ENCODE peak calls at places on chromosomes 13 and 19, in ten cellular contexts. Z, T, A, E, O, B, U, R, S and I are unnamed samples.
A peak's percentile ranks its signal among the peaks of the same experiment; 100 is the strongest.

GRCh38 chr13:83975668-83976165 is 93.4 kb upstream of the SLITRK1 start:
- DNase-seq in Z (no peak), T (no peak), A (no peak), E (no peak), O (no peak), B (no peak), U (no peak), R (no peak), S (no peak), I (no peak)

GRCh38 chr19:32200312-32201038 is 144.9 kb upstream of the ZNF507 start:
- DNase-seq in Z (no peak), T (no peak), A (no peak), E (no peak), O (no peak), B (no peak), U (no peak), R (peak; percentile 45), S (no peak), I (no peak)

GRCh38 chr13:35475131-35475959 is 1.1 kb downstream of the MAB21L1 start:
- DNase-seq in Z (peak; percentile 47), T (no peak), A (no peak), E (no peak), O (peak; percentile 8), B (peak; percentile 48), U (peak; percentile 16), R (peak; percentile 31), S (no peak), I (peak; percentile 76)

GRCh38 chr19:30073152-30074000 is 131.3 kb downstream of the URI1 start:
- DNase-seq in Z (no peak), T (no peak), A (no peak), E (no peak), O (peak; percentile 2), B (peak; percentile 24), U (no peak), R (no peak), S (no peak), I (no peak)

GRCh38 chr13:113862766-113863510 is 938 bp downstream of the GAS6 start:
- DNase-seq in Z (peak; percentile 42), T (no peak), A (no peak), E (no peak), O (peak; percentile 76), B (peak; percentile 61), U (no peak), R (peak; percentile 80), S (peak; percentile 51), I (peak; percentile 59)

GRCh38 chr19:23996549-23996948 is 81.9 kb downstream of the ZNF726 start:
- DNase-seq in Z (no peak), T (no peak), A (no peak), E (no peak), O (no peak), B (no peak), U (no peak), R (no peak), S (peak; percentile 23), I (peak; percentile 12)

GRCh38 chr13:44790289-44790688 is 199.0 kb downstream of the NUFIP1 start:
- DNase-seq in Z (no peak), T (no peak), A (no peak), E (no peak), O (no peak), B (no peak), U (no peak), R (no peak), S (no peak), I (no peak)

GRCh38 chr19:11005521-11005920 is 44.7 kb downstream of the SMARCA4 start:
- DNase-seq in Z (no peak), T (no peak), A (no peak), E (no peak), O (no peak), B (no peak), U (no peak), R (no peak), S (no peak), I (no peak)

GRCh38 chr13:113406321-113407102 is 42.6 kb upstream of the GRTP1 start:
- DNase-seq in Z (peak; percentile 35), T (no peak), A (no peak), E (no peak), O (no peak), B (peak; percentile 26), U (no peak), R (no peak), S (no peak), I (no peak)

GRCh38 chr13:47087841-47088240 is 191.0 kb upstream of the HTR2A start:
- DNase-seq in Z (peak; percentile 85), T (peak; percentile 30), A (peak; percentile 68), E (no peak), O (no peak), B (no peak), U (peak; percentile 81), R (no peak), S (no peak), I (peak; percentile 72)

GRCh38 chr13:40789275-40790231 is at the start of gene SLC25A15:
- DNase-seq in Z (peak; percentile 80), T (no peak), A (no peak), E (no peak), O (peak; percentile 88), B (peak; percentile 90), U (peak; percentile 72), R (peak; percentile 77), S (peak; percentile 96), I (peak; percentile 95)
- TF ChIP-seq CTCF in Z (no peak), T (no peak), A (peak; percentile 36), E (no peak), O (peak; percentile 42), B (no peak), U (peak; percentile 43), R (peak; percentile 38), S (peak; percentile 30), I (no peak)

GRCh38 chr13:48249018-48249417 is 16.0 kb downstream of the ITM2B start:
- DNase-seq in Z (no peak), T (no peak), A (no peak), E (no peak), O (no peak), B (no peak), U (no peak), R (no peak), S (no peak), I (no peak)
- H3K4me3 ChIP-seq in Z (no peak overlapping the region), T (no peak overlapping the region), A (no peak overlapping the region), E (no peak overlapping the region), O (no peak overlapping the region), B (no peak overlapping the region), U (no peak overlapping the region), R (no peak overlapping the region), S (no peak overlapping the region), I (no peak overlapping the region)

DNA sequence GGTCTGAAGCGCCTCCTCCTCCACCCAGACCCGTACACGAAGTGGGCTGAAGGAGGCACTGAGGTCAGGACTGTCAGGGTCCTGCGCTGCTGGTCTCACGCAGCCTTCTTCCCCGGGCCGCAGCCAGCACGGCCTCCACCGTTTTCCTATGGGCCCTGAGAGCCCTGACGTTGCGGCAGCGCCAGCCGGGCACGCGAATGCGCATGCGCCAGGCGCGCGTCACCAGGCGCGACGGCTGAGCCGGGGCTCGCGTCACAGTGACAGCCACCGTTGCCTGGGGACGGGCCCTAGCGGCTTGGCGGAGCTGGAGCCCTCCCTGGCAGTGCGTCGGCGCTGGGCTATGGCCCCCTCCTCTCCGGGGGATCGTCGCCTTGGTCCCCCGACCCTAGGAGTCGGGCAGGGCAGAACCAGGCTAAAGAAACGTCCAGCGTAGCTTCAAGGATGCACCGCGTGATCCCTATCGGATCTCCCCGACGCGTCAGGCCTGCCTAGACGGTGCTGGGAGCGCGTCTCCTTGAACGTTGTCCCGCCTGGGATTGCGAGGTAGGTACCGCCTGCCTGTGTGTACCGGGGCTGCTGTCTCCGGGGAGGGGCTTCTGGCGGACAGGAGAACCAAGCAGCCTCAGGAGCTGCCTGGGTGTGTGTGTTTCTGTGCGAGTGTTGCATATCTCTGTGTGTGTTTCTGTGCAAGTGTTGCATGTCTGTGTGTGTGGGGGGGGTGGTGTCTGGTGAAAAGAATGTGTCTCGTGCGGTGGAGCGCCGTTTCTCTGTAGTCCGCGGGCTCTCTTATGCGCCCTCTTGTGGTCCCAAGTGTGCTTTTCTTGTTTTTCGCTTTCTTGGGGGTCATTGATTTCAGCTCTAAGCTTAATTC is 43.2 kb downstream of the ZNF571 start:
- DNase-seq in Z (peak; percentile 71), T (peak; percentile 3), A (no peak), E (no peak), O (peak; percentile 42), B (peak; percentile 55), U (peak; percentile 44), R (peak; percentile 47), S (no peak), I (peak; percentile 74)
- TF ChIP-seq CTCF in Z (peak; percentile 40), T (peak; percentile 60), A (peak; percentile 38), E (peak; percentile 42), O (peak; percentile 23), B (peak; percentile 21), U (peak; percentile 37), R (peak; percentile 28), S (no peak), I (peak; percentile 39)

GRCh38 chr19:19171110-19171672 is 1.1 kb upstream of the MEF2B start:
- DNase-seq in Z (no peak), T (no peak), A (no peak), E (no peak), O (no peak), B (no peak), U (no peak), R (no peak), S (no peak), I (no peak)

GRCh38 chr19:19169236-19170052 is 619 bp downstream of the MEF2B start:
- DNase-seq in Z (no peak), T (no peak), A (no peak), E (no peak), O (no peak), B (no peak), U (no peak), R (no peak), S (no peak), I (no peak)

GRCh38 chr19:19167612-19168011 is 2.5 kb downstream of the MEF2B start:
- DNase-seq in Z (no peak), T (no peak), A (no peak), E (no peak), O (no peak), B (no peak), U (no peak), R (no peak), S (no peak), I (no peak)

GRCh38 chr19:19171821-19172532 is 1.9 kb upstream of the MEF2B start:
- DNase-seq in Z (peak; percentile 31), T (no peak), A (no peak), E (no peak), O (no peak), B (no peak), U (peak; percentile 78), R (no peak), S (peak; percentile 29), I (peak; percentile 88)

DNA sequence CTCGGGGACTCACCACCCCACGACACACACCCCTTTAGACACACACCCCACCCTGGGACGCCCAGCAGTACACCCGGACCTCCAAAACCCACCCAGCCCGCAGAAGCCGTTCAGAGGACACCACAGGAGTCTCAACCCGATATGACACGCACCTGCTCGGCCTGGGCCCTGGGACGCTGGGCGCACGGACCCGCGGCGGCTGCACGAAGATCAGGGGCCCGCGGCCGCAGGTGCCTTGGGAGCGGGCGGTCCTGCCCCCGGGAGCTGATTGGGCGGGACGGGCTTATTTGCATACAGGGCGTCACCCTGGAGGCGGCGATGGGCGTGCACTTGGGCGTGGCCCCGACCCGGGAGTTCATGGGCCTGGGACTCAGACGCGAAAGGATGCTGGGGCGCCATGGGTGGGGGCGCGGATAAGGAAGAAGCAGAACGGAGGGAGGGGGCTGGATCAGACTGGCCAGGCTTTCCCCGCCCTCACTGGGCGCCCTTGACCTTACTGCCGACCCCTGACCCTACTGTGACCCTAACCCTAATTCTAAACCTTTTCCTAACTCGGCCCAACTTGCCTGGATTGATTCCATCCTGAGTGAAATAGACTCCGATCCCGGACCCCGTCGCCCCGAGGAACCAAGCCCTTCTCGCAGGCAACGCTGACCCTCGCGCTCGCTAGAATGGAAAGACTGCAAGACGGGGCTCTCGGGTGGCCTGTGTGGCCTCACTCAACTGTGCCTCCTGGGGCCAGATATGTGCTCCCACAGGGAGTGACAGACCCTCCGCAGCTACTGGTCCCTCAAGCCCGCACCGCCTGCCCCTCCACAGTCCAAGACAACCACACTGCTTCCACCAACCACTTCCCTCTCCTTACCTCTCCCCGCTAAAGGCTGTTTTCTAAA is at the start of gene MEF2B:
- DNase-seq in Z (peak; percentile 59), T (no peak), A (no peak), E (no peak), O (peak; percentile 87), B (peak; percentile 91), U (peak; percentile 30), R (peak; percentile 80), S (peak; percentile 91), I (peak; percentile 41)
- H3K4me3 ChIP-seq in Z (no peak within 1 kb of the TSS), T (peak within 1 kb of the TSS; percentile 23), A (peak within 1 kb of the TSS; percentile 23), E (no peak within 1 kb of the TSS), O (no peak within 1 kb of the TSS), B (no peak within 1 kb of the TSS), U (no peak within 1 kb of the TSS), R (no peak within 1 kb of the TSS), S (peak within 1 kb of the TSS; percentile 27), I (no peak within 1 kb of the TSS)